ENCODE peak calls at places on chromosomes 2 and 18, in eight cellular contexts. One of them, this sample, is unnamed.

GRCh38 chr2:36355157-36355889 is at the start of gene CRIM1:
- DNase-seq in Panc1: no peak
- DNase-seq in HCT116: peak; percentile 68
- DNase-seq in GM12878: no peak
- DNase-seq in SK-N-SH: peak; percentile 82
- DNase-seq in transverse colon: peak; percentile 92
- DNase-seq in HL-60: peak; percentile 35
- DNase-seq in vagina: peak; percentile 93
- DNase-seq in this sample: peak; percentile 92

GRCh38 chr18:3703732-3704176 is 253.8 kb downstream of the TGIF1 start:
- DNase-seq in HCT116: peak; percentile 48
- DNase-seq in HL-60: peak; percentile 78
- DNase-seq in Panc1: peak; percentile 45
- DNase-seq in SK-N-SH: peak; percentile 57
- DNase-seq in GM12878: no peak
- DNase-seq in transverse colon: peak; percentile 74
- DNase-seq in vagina: no peak
- DNase-seq in this sample: no peak

GRCh38 chr2:30688956-30689401 is 118.3 kb downstream of the CAPN13 start:
- DNase-seq in HCT116: no peak
- DNase-seq in GM12878: no peak
- DNase-seq in SK-N-SH: peak; percentile 64
- DNase-seq in transverse colon: no peak
- DNase-seq in Panc1: no peak
- DNase-seq in HL-60: no peak
- DNase-seq in vagina: peak; percentile 72
- DNase-seq in this sample: no peak

GRCh38 chr2:136305517-136306192 is 187.7 kb upstream of the CXCR4 start:
- DNase-seq in vagina: no peak
- DNase-seq in HL-60: peak; percentile 65
- DNase-seq in SK-N-SH: no peak
- DNase-seq in GM12878: no peak
- DNase-seq in transverse colon: no peak
- DNase-seq in Panc1: peak; percentile 20
- DNase-seq in HCT116: no peak
- DNase-seq in this sample: no peak

GRCh38 chr18:31376477-31376876 is at the start of gene DSG4:
- DNase-seq in GM12878: no peak
- DNase-seq in HCT116: no peak
- DNase-seq in transverse colon: no peak
- DNase-seq in vagina: no peak
- DNase-seq in HL-60: no peak
- DNase-seq in Panc1: no peak
- DNase-seq in SK-N-SH: no peak
- DNase-seq in this sample: no peak

GRCh38 chr2:158211516-158211915 is 109.8 kb downstream of the UPP2 start:
- DNase-seq in transverse colon: no peak
- DNase-seq in Panc1: no peak
- DNase-seq in GM12878: no peak
- DNase-seq in vagina: no peak
- DNase-seq in SK-N-SH: no peak
- DNase-seq in HL-60: no peak
- DNase-seq in HCT116: no peak
- DNase-seq in this sample: no peak

GRCh38 chr2:103396152-103396551 is 634.3 kb downstream of the TMEM182 start:
- DNase-seq in GM12878: no peak
- DNase-seq in Panc1: no peak
- DNase-seq in HCT116: no peak
- DNase-seq in SK-N-SH: no peak
- DNase-seq in vagina: no peak
- DNase-seq in HL-60: no peak
- DNase-seq in transverse colon: no peak
- DNase-seq in this sample: no peak

GRCh38 chr2:137937778-137938177 is 26.5 kb upstream of the HNMT start:
- DNase-seq in vagina: no peak
- DNase-seq in transverse colon: no peak
- DNase-seq in SK-N-SH: no peak
- DNase-seq in Panc1: no peak
- DNase-seq in HCT116: no peak
- DNase-seq in GM12878: no peak
- DNase-seq in HL-60: no peak
- DNase-seq in this sample: no peak

GRCh38 chr2:38039111-38039510 is 36.8 kb downstream of the CYP1B1 start:
- DNase-seq in Panc1: no peak
- DNase-seq in transverse colon: no peak
- DNase-seq in SK-N-SH: no peak
- DNase-seq in vagina: no peak
- DNase-seq in HCT116: no peak
- DNase-seq in GM12878: no peak
- DNase-seq in HL-60: no peak
- DNase-seq in this sample: no peak

GRCh38 chr18:9823805-9824473 is 61.8 kb upstream of the TXNDC2 start:
- DNase-seq in HL-60: no peak
- DNase-seq in HCT116: no peak
- DNase-seq in transverse colon: no peak
- DNase-seq in SK-N-SH: no peak
- DNase-seq in Panc1: no peak
- DNase-seq in GM12878: no peak
- DNase-seq in vagina: no peak
- DNase-seq in this sample: no peak

GRCh38 chr18:5890606-5891360 is 4.5 kb downstream of the TMEM200C start:
- DNase-seq in Panc1: no peak
- DNase-seq in vagina: no peak
- DNase-seq in HL-60: no peak
- DNase-seq in transverse colon: no peak
- DNase-seq in HCT116: no peak
- DNase-seq in SK-N-SH: peak; percentile 90
- DNase-seq in GM12878: no peak
- DNase-seq in this sample: peak; percentile 80

GRCh38 chr2:187956906-187957534 is 334.7 kb upstream of the GULP1 start:
- DNase-seq in Panc1: no peak
- DNase-seq in transverse colon: no peak
- DNase-seq in vagina: no peak
- DNase-seq in HCT116: no peak
- DNase-seq in HL-60: no peak
- DNase-seq in GM12878: no peak
- DNase-seq in SK-N-SH: no peak
- DNase-seq in this sample: no peak

GRCh38 chr2:149715005-149715592 is 127.5 kb upstream of the MMADHC start:
- DNase-seq in SK-N-SH: peak; percentile 14
- DNase-seq in HCT116: peak; percentile 35
- DNase-seq in HL-60: no peak
- DNase-seq in GM12878: no peak
- DNase-seq in transverse colon: no peak
- DNase-seq in vagina: no peak
- DNase-seq in Panc1: peak; percentile 15
- DNase-seq in this sample: no peak

GRCh38 chr2:230849633-230850357 is 14.9 kb upstream of the ITM2C start:
- DNase-seq in HCT116: peak; percentile 35
- DNase-seq in Panc1: no peak
- DNase-seq in HL-60: peak; percentile 39
- DNase-seq in vagina: no peak
- DNase-seq in SK-N-SH: no peak
- DNase-seq in transverse colon: peak; percentile 61
- DNase-seq in GM12878: no peak
- DNase-seq in this sample: peak; percentile 91

GRCh38 chr2:241795021-241795999 is 13.7 kb upstream of the NEU4 start:
- DNase-seq in transverse colon: peak; percentile 85
- DNase-seq in vagina: no peak
- DNase-seq in HCT116: no peak
- DNase-seq in SK-N-SH: no peak
- DNase-seq in HL-60: no peak
- DNase-seq in GM12878: no peak
- DNase-seq in Panc1: no peak
- DNase-seq in this sample: no peak

GRCh38 chr2:156405586-156405985 is 30.6 kb upstream of the GPD2 start:
- DNase-seq in SK-N-SH: no peak
- DNase-seq in Panc1: no peak
- DNase-seq in GM12878: no peak
- DNase-seq in transverse colon: no peak
- DNase-seq in vagina: no peak
- DNase-seq in HCT116: no peak
- DNase-seq in HL-60: peak; percentile 97
- DNase-seq in this sample: peak; percentile 80

GRCh38 chr2:230793573-230794359 is 71.0 kb upstream of the ITM2C start:
- DNase-seq in GM12878: no peak
- DNase-seq in transverse colon: peak; percentile 70
- DNase-seq in SK-N-SH: no peak
- DNase-seq in Panc1: peak; percentile 93
- DNase-seq in HCT116: peak; percentile 95
- DNase-seq in HL-60: peak; percentile 88
- DNase-seq in vagina: peak; percentile 95
- DNase-seq in this sample: peak; percentile 74

DNA sequence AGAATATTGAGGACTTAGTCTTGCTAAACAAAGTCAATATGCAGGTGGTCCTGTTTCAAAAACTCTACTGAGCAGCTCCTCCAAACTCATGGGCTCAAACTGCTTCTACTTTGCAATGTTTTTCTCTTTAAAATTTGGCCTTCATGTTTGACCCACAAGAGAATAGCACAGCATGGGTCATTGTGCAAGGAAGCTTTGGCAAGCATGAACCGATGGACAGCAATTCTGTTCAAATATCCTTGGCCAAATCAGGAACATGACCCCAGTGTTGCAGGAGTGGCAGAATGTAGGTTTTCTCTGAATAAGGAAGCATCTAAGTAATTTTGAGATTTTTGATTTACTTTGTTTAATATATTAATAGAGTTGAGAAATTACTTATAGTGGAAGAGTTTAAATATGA is 477.9 kb downstream of the KCNJ3 start:
- DNase-seq in SK-N-SH: no peak
- DNase-seq in Panc1: no peak
- DNase-seq in HCT116: no peak
- DNase-seq in GM12878: no peak
- DNase-seq in HL-60: no peak
- DNase-seq in transverse colon: no peak
- DNase-seq in vagina: no peak
- DNase-seq in this sample: no peak
- H3K4me3 ChIP-seq in SK-N-SH: no peak overlapping the region
- H3K4me3 ChIP-seq in Panc1: no peak overlapping the region
- H3K4me3 ChIP-seq in HCT116: no peak overlapping the region
- H3K4me3 ChIP-seq in GM12878: no peak overlapping the region
- H3K4me3 ChIP-seq in HL-60: no peak overlapping the region
- H3K4me3 ChIP-seq in transverse colon: no peak overlapping the region
- H3K4me3 ChIP-seq in vagina: no peak overlapping the region
- H3K4me3 ChIP-seq in this sample: no peak overlapping the region

DNA sequence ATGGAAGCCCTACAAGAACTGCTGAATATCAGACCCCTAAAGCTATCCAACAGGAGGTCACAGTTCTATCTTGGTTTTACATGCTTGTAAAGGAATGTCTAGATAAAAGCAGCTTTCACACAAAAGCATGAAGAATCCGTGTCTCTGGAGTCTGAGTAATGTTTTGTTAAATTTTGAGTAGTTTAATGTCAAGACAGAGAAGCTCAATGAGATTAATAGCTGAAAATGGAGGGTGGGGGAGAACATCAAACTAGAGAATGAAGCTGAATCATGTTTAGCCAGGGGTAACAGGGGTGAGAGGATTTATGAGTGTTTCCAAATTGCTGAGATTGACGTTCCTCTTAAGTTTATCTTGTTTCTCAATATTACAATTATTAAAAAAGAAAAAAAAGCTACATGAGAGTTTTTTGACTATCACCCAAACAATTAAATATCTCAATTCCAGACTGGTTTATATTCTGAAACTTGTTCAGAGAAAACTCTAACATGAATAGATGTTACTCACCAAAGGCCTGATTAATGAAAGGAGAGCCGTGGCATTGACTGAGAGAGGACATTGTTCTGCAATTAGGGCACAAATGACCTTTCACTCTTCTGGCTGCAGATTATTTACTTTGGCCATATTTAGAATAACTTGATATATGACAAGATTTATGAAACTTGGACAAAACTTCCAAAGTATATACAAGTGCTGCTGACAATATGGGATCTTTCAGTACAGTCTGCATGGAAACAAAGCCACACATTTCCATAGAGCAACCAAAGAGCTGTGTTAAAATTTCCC is 266.4 kb upstream of the ETAA1 start:
- DNase-seq in HL-60: no peak
- DNase-seq in SK-N-SH: no peak
- DNase-seq in Panc1: no peak
- DNase-seq in vagina: no peak
- DNase-seq in transverse colon: no peak
- DNase-seq in HCT116: no peak
- DNase-seq in GM12878: no peak
- DNase-seq in this sample: no peak
- TF ChIP-seq POLR2AphosphoS5 in HL-60: no peak
- TF ChIP-seq POLR2AphosphoS5 in SK-N-SH: no peak
- TF ChIP-seq POLR2AphosphoS5 in Panc1: no peak
- TF ChIP-seq POLR2AphosphoS5 in vagina: no peak
- TF ChIP-seq POLR2AphosphoS5 in transverse colon: no peak
- TF ChIP-seq POLR2AphosphoS5 in HCT116: no peak
- TF ChIP-seq POLR2AphosphoS5 in GM12878: no peak
- TF ChIP-seq POLR2AphosphoS5 in this sample: no peak

GRCh38 chr18:64165906-64166305 is 17.0 kb upstream of the LINC00305 start:
- DNase-seq in HL-60: no peak
- DNase-seq in vagina: no peak
- DNase-seq in Panc1: no peak
- DNase-seq in SK-N-SH: no peak
- DNase-seq in HCT116: no peak
- DNase-seq in GM12878: no peak
- DNase-seq in transverse colon: no peak
- DNase-seq in this sample: no peak
- H3K4me3 ChIP-seq in HL-60: no peak overlapping the region
- H3K4me3 ChIP-seq in vagina: no peak overlapping the region
- H3K4me3 ChIP-seq in Panc1: no peak overlapping the region
- H3K4me3 ChIP-seq in SK-N-SH: no peak overlapping the region
- H3K4me3 ChIP-seq in HCT116: no peak overlapping the region
- H3K4me3 ChIP-seq in GM12878: no peak overlapping the region
- H3K4me3 ChIP-seq in transverse colon: no peak overlapping the region
- H3K4me3 ChIP-seq in this sample: no peak overlapping the region

DNA sequence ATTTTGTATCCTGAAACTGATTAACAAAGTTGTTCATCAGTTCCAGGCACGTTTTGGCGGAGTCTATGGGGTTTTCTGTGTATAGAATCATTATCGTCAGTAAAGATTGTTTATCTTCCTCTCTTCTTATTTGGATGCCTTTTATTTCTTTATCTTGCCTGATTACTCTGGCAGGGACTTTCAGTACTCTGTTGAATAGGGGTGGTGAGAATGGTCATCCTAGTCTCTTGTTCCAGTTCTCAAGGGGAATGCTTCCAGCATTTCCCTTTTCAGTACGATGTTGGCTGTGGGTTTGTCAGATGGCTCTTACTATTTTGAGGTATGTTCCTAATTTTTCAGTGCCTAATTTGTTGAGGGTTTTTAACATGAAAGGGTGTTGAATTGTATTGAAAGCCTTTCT is 14.0 kb upstream of the SPDYA start:
- DNase-seq in SK-N-SH: no peak
- DNase-seq in vagina: no peak
- DNase-seq in HCT116: no peak
- DNase-seq in HL-60: no peak
- DNase-seq in GM12878: no peak
- DNase-seq in Panc1: no peak
- DNase-seq in transverse colon: no peak
- DNase-seq in this sample: no peak
- TF ChIP-seq POLR2AphosphoS5 in SK-N-SH: no peak
- TF ChIP-seq POLR2AphosphoS5 in vagina: no peak
- TF ChIP-seq POLR2AphosphoS5 in HCT116: no peak
- TF ChIP-seq POLR2AphosphoS5 in HL-60: no peak
- TF ChIP-seq POLR2AphosphoS5 in GM12878: no peak
- TF ChIP-seq POLR2AphosphoS5 in Panc1: no peak
- TF ChIP-seq POLR2AphosphoS5 in transverse colon: no peak
- TF ChIP-seq POLR2AphosphoS5 in this sample: no peak

GRCh38 chr2:72235497-72236413 is 88.1 kb upstream of the CYP26B1 start:
- DNase-seq in HCT116: no peak
- DNase-seq in GM12878: no peak
- DNase-seq in SK-N-SH: no peak
- DNase-seq in vagina: no peak
- DNase-seq in transverse colon: no peak
- DNase-seq in Panc1: no peak
- DNase-seq in HL-60: no peak
- DNase-seq in this sample: no peak
- H3K4me3 ChIP-seq in HCT116: no peak overlapping the region
- H3K4me3 ChIP-seq in GM12878: no peak overlapping the region
- H3K4me3 ChIP-seq in SK-N-SH: no peak overlapping the region
- H3K4me3 ChIP-seq in vagina: no peak overlapping the region
- H3K4me3 ChIP-seq in transverse colon: no peak overlapping the region
- H3K4me3 ChIP-seq in Panc1: no peak overlapping the region
- H3K4me3 ChIP-seq in HL-60: no peak overlapping the region
- H3K4me3 ChIP-seq in this sample: no peak overlapping the region